ENCODE peak calls at places on chromosomes 16 and 17, in four cellular contexts. O is HCT116, I is H1, J is K562. W is an unnamed sample.

GRCh38 chr16:22278841-22279240 is 18.4 kb upstream of the POLR3E start:
- DNase-seq in J (no peak), O (no peak), I (no peak), W (no peak)

GRCh38 chr17:4515501-4515900 is 16.8 kb downstream of the SPNS2 start:
- DNase-seq in I (no peak), J (no peak), O (no peak), W (no peak)

GRCh38 chr17:7889166-7889584 is 586 bp downstream of the CHD3 start:
- DNase-seq in I (no peak), O (peak), J (peak), W (peak)

GRCh38 chr16:15553313-15554088 is 89.5 kb downstream of the MARF1 start:
- DNase-seq in O (no peak), J (no peak), I (no peak), W (no peak)

GRCh38 chr17:38733315-38734234 is 3.4 kb downstream of the CISD3 start:
- DNase-seq in O (peak), I (no peak), J (no peak), W (peak)

GRCh38 chr17:27650836-27651235 is 19.8 kb downstream of the LGALS9 start:
- DNase-seq in J (no peak), O (no peak), I (no peak), W (no peak)

GRCh38 chr16:12002447-12003006 is 26.0 kb downstream of the SNX29 start:
- DNase-seq in J (peak), O (no peak), I (no peak), W (no peak)

GRCh38 chr17:13106171-13106570 is 88.3 kb upstream of the ELAC2 start:
- DNase-seq in I (no peak), J (no peak), O (no peak), W (no peak)

GRCh38 chr17:42585353-42585752 is 7.8 kb upstream of the PSMC3IP start:
- DNase-seq in I (no peak), O (no peak), J (no peak), W (no peak)

GRCh38 chr17:31579265-31579664 is 187.8 kb downstream of the RAB11FIP4 start:
- DNase-seq in I (no peak), O (no peak), J (no peak), W (no peak)

GRCh38 chr16:66304961-66305360 is 61.5 kb upstream of the CDH5 start:
- DNase-seq in O (no peak), I (no peak), J (no peak), W (no peak)

GRCh38 chr17:30021708-30022317 is 80.4 kb downstream of the EFCAB5 start:
- DNase-seq in I (no peak), O (peak), J (peak), W (peak)

GRCh38 chr17:13337864-13338371 is 263.8 kb downstream of the HS3ST3A1 start:
- DNase-seq in O (peak), J (peak), I (no peak), W (peak)

GRCh38 chr17:43211480-43212402 is at the start of gene TMEM106A:
- DNase-seq in O (peak), J (no peak), I (peak), W (peak)

GRCh38 chr16:10619271-10619849 is 39.0 kb upstream of the EMP2 start:
- DNase-seq in I (no peak), J (peak), O (no peak), W (peak)

GRCh38 chr16:54923055-54923473 is 7.6 kb upstream of the IRX5 start:
- DNase-seq in O (no peak), J (no peak), I (no peak), W (no peak)

GRCh38 chr16:54284931-54285413 is 1.6 kb downstream of the IRX3 start:
- DNase-seq in J (no peak), I (no peak), O (no peak), W (peak)

GRCh38 chr17:73227944-73228343 is 33.7 kb downstream of the CPSF4L start:
- DNase-seq in J (no peak), O (no peak), I (no peak), W (no peak)

GRCh38 chr16:75433732-75434413 is 570 bp upstream of the CFDP1 start:
- DNase-seq in O (no peak), J (peak), I (peak), W (peak)

GRCh38 chr17:35732806-35733136 is 1.3 kb downstream of the RASL10B start:
- DNase-seq in I (no peak), J (no peak), O (no peak), W (no peak)

GRCh38 chr17:19482571-19482970 is 51.1 kb upstream of the SLC47A1 start:
- DNase-seq in O (no peak), J (no peak), I (no peak), W (no peak)

GRCh38 chr16:85444879-85445778 is 168.0 kb upstream of the GSE1 start:
- DNase-seq in O (no peak), J (peak), I (no peak), W (peak)

GRCh38 chr17:48052956-48053757 is 5.0 kb downstream of the NFE2L1 start:
- DNase-seq in I (no peak), O (no peak), J (peak), W (no peak)

GRCh38 chr16:25212636-25213035 is 4.1 kb upstream of the AQP8 start:
- DNase-seq in J (no peak), O (no peak), I (no peak), W (no peak)

GRCh38 chr17:63974594-63975192 is 2.0 kb upstream of the SCN4A start:
- DNase-seq in O (peak), J (no peak), I (no peak), W (no peak)

GRCh38 chr16:68105611-68106010 is 20.4 kb downstream of the NFATC3 start:
- DNase-seq in J (no peak), O (no peak), I (no peak), W (no peak)

GRCh38 chr17:79515646-79516604 is 94.9 kb downstream of the RBFOX3 start:
- DNase-seq in I (no peak), J (no peak), O (no peak), W (no peak)

GRCh38 chr16:54928421-54929089 is 2.1 kb upstream of the IRX5 start:
- DNase-seq in O (no peak), I (no peak), J (peak), W (peak)

GRCh38 chr16:65409505-65409904 is 287.6 kb upstream of the CDH11 start:
- DNase-seq in J (no peak), O (no peak), I (no peak), W (no peak)

GRCh38 chr16:49510141-49510540 is 136.5 kb downstream of the C16orf78 start:
- DNase-seq in I (no peak), O (no peak), J (no peak), W (no peak)

GRCh38 chr16:11306997-11307638 is 26.0 kb upstream of the PRM1 start:
- DNase-seq in O (no peak), I (no peak), J (no peak), W (no peak)

GRCh38 chr17:78414178-78415162 is 36.0 kb downstream of the PGS1 start:
- DNase-seq in I (no peak), J (no peak), O (no peak), W (no peak)

GRCh38 chr17:13619462-13619861 is 17.7 kb upstream of the HS3ST3A1 start:
- DNase-seq in I (no peak), J (no peak), O (no peak), W (no peak)

GRCh38 chr17:81909966-81910839 is 996 bp downstream of the PCYT2 start:
- DNase-seq in O (no peak), I (no peak), J (no peak), W (peak)

GRCh38 chr16:84992700-84993075 is 18.6 kb downstream of the ZDHHC7 start:
- DNase-seq in I (no peak), J (no peak), O (no peak), W (no peak)

GRCh38 chr17:5819921-5820685 is 235.8 kb upstream of the NLRP1 start:
- DNase-seq in O (no peak), J (no peak), I (no peak), W (no peak)

GRCh38 chr17:5823219-5823618 is 238.9 kb upstream of the NLRP1 start:
- DNase-seq in I (no peak), O (peak), J (no peak), W (no peak)

GRCh38 chr17:5822281-5823060 is 238.2 kb upstream of the NLRP1 start:
- DNase-seq in J (no peak), I (no peak), O (no peak), W (no peak)

GRCh38 chr17:5821057-5821456 is 236.7 kb upstream of the NLRP1 start:
- DNase-seq in O (no peak), J (no peak), I (no peak), W (no peak)

GRCh38 chr17:5821813-5822212 is 237.5 kb upstream of the NLRP1 start:
- DNase-seq in I (no peak), J (no peak), O (no peak), W (no peak)
- TF ChIP-seq JUND in I (no peak), J (no peak), O (no peak), W (no peak)

GRCh38 chr17:41060052-41060604 is at the start of gene KRTAP2-3:
- DNase-seq in O (peak), J (no peak), I (no peak), W (no peak)
- TF ChIP-seq JUND in O (peak), J (no peak), I (no peak), W (no peak)

GRCh38 chr17:45146616-45147101 is 1.6 kb upstream of the HEXIM1 start:
- DNase-seq in I (no peak), J (no peak), O (no peak), W (peak)
- TF ChIP-seq JUND in I (no peak), J (peak), O (no peak), W (no peak)

DNA sequence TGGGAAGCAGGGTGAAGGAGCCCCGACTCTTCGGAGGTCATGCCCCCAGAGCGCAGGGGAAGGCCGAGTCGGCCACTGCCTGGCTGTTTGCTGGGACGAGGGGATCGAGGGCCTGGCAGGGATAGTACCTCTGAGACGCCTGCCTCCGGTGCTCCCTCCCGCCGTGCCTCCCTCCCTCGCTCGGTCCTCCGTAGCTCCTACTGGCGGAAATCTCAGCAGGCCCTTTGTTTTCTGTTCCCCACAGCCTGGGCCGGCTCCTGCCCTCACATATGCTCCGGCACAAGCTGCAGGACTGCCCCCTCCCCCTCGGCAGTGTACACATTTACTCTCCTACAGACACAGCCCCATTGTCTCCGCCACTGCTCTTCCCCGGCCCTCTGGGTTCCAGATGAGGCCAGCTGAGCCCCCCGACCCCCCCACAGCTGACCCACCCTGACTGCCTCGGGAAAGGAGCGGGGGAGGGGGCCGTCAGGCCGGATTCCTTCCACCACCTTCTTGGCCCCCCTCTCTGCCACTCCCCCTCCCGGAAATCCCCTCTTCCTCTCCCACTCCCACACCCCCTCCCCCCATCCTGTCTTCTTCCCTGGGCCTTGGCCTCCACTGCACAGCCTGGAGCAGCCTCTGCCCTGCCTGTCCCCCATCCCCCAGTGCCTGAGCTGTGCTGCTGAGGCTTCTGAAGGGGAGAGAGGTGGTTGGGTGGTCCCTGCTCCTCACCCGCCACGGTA is 1.4 kb downstream of the TRAF4 start:
- DNase-seq in J (peak), O (no peak), I (no peak), W (peak)
- TF ChIP-seq JUND in J (no peak), O (no peak), I (no peak), W (no peak)

GRCh38 chr17:33725675-33726271 is 432.7 kb upstream of the ASIC2 start:
- DNase-seq in I (peak), O (no peak), J (peak), W (peak)
- TF ChIP-seq JUND in I (no peak), O (no peak), J (no peak), W (no peak)

GRCh38 chr17:45301674-45302073 is 15.1 kb downstream of the MAP3K14 start:
- DNase-seq in I (no peak), J (no peak), O (no peak), W (no peak)
- TF ChIP-seq JUND in I (no peak), J (no peak), O (no peak), W (no peak)

GRCh38 chr16:4245400-4245799 is 3.5 kb upstream of the SRL start:
- DNase-seq in O (no peak), J (no peak), I (no peak), W (no peak)
- TF ChIP-seq JUND in O (no peak), J (no peak), I (no peak), W (no peak)

DNA sequence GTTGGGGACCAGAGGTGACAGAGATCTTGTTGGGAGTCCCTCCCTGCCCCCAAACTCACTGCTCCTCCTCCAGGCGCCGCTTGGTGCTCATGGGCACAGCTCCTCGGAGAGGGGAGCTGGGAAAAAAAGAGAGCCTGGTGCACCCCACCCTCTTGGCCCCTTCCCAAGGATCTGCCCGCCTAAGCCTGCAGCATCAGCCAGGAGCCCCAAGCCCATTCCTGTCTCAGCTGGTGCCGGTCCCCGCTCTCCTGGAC is 400 bp downstream of the HCFC1R1 start:
- DNase-seq in J (no peak), I (no peak), O (peak), W (peak)
- TF ChIP-seq JUND in J (no peak), I (no peak), O (no peak), W (peak)

GRCh38 chr17:76681222-76682137 is 29.3 kb downstream of the MXRA7 start:
- DNase-seq in J (peak), I (peak), O (peak), W (peak)
- TF ChIP-seq JUND in J (no peak), I (no peak), O (no peak), W (no peak)

GRCh38 chr17:58514795-58515157 is 338 bp upstream of the MTMR4 start:
- DNase-seq in I (no peak), J (no peak), O (no peak), W (no peak)

GRCh38 chr17:58517928-58518609 is 3.6 kb upstream of the MTMR4 start:
- DNase-seq in J (peak), O (peak), I (peak), W (peak)

GRCh38 chr17:58515286-58515685 is 848 bp upstream of the MTMR4 start:
- DNase-seq in O (no peak), I (no peak), J (no peak), W (no peak)

GRCh38 chr17:58517378-58517927 is 3.0 kb upstream of the MTMR4 start:
- DNase-seq in I (no peak), O (no peak), J (no peak), W (peak)

DNA sequence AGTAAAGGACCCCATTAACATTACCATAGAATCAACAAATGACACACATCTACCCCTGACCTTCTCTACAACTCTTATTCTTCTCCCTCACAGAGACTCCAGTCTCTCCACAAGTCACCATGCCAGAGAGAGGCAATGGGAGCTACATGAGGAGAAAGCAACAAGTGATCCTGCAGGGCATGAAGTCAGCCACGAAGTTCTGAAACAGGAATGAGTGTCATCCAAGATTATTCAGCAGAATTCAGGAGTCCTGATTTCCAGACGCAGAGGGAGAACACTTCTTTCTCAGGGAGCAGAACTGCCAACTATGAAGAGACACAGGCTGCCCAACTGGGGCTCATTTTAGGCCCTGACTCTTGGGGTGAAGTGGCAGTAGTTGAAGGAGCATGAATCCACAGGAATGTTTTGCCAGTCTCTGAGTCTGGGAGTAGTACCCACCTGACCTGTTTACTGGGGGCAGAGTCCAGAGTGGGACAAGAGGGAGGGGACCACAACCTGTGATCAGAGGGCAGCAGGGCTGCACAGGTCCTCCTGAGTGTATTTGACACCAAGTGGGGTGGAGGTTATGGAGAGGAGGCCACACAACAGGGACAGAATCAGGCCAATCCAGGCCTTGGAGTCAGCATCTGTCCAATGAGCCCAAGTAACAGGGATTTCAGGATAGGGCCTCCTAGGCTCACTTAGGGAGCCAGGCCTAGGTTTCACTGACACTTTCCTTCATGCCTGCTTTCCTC is 2.4 kb upstream of the MTMR4 start:
- DNase-seq in O (no peak), J (no peak), I (no peak), W (no peak)
- TF ChIP-seq JUND in O (no peak), J (no peak), I (no peak), W (no peak)

W was measured in T47D.